ENCODE peak calls at places on chromosome 16, in seven cellular contexts. C is A549, F is HepG2, M is HCT116, K is K562, B is SK-N-SH, H is GM12878. U is an unnamed sample. For H3K4me1, the result is how much of the 10 kb centered on the place peaks cover.

GRCh38 chr16:49953090-49953489 is 71.9 kb upstream of the CNEP1R1 start:
- DNase-seq in C (no peak), F (no peak), M (no peak), K (no peak), B (no peak), H (no peak), U (no peak)

GRCh38 chr16:31409433-31409832 is 16.3 kb downstream of the ITGAD start:
- DNase-seq in C (no peak), F (no peak), M (peak), K (no peak), B (no peak), H (no peak), U (no peak)

GRCh38 chr16:17053536-17054160 is 417.1 kb downstream of the XYLT1 start:
- DNase-seq in C (no peak), F (no peak), M (no peak), K (no peak), B (no peak), H (no peak), U (peak)

GRCh38 chr16:79658301-79659001 is 57.9 kb upstream of the MAF start:
- DNase-seq in C (peak), F (peak), M (no peak), K (no peak), B (no peak), H (no peak), U (no peak)

GRCh38 chr16:31074814-31075183 is 577 bp downstream of the ZNF646 start:
- DNase-seq in C (no peak), F (no peak), M (no peak), K (no peak), B (no peak), H (no peak), U (no peak)

GRCh38 chr16:88477631-88478030 is 24.6 kb downstream of the ZFPM1 start:
- DNase-seq in C (no peak), F (no peak), M (no peak), K (no peak), B (no peak), H (no peak), U (no peak)

GRCh38 chr16:10871157-10871991 is 5.6 kb upstream of the CIITA start:
- DNase-seq in C (no peak), F (peak), M (peak), K (no peak), B (no peak), H (peak), U (no peak)

GRCh38 chr16:325375-326155 is 27.0 kb downstream of the AXIN1 start:
- DNase-seq in C (no peak), F (no peak), M (no peak), K (no peak), B (no peak), H (no peak), U (no peak)

GRCh38 chr16:70805787-70806186 is 4.8 kb upstream of the VAC14 start:
- DNase-seq in C (no peak), F (no peak), M (no peak), K (no peak), B (no peak), H (no peak), U (no peak)

GRCh38 chr16:75197522-75198134 is 9.3 kb downstream of the CTRB2 start:
- DNase-seq in C (no peak), F (no peak), M (no peak), K (no peak), B (peak), H (no peak), U (peak)

GRCh38 chr16:67805718-67806427 is 487 bp downstream of the RANBP10 start:
- DNase-seq in C (no peak), F (no peak), M (no peak), K (no peak), B (no peak), H (no peak), U (peak)

GRCh38 chr16:66085651-66086050 is 280.8 kb upstream of the CDH5 start:
- DNase-seq in C (no peak), F (no peak), M (no peak), K (no peak), B (no peak), H (no peak), U (no peak)

GRCh38 chr16:52455549-52456277 is 91.2 kb downstream of the TOX3 start:
- DNase-seq in C (no peak), F (no peak), M (no peak), K (no peak), B (no peak), H (no peak), U (no peak)

GRCh38 chr16:29877266-29877961 is 14.4 kb upstream of the CDIPT start:
- DNase-seq in C (peak), F (no peak), M (peak), K (peak), B (peak), H (peak), U (peak)

GRCh38 chr16:76926042-76926441 is 264.9 kb upstream of the MON1B start:
- DNase-seq in C (no peak), F (no peak), M (no peak), K (no peak), B (no peak), H (no peak), U (no peak)

GRCh38 chr16:48231675-48232214 is 12.4 kb upstream of the LONP2 start:
- DNase-seq in C (peak), F (peak), M (peak), K (no peak), B (peak), H (no peak), U (peak)

GRCh38 chr16:65121870-65122723 is at the start of gene CDH11:
- DNase-seq in C (no peak), F (no peak), M (no peak), K (no peak), B (peak), H (no peak), U (peak)

GRCh38 chr16:27450836-27451341 is 48.9 kb downstream of the IL21R start:
- DNase-seq in C (no peak), F (no peak), M (no peak), K (no peak), B (no peak), H (peak), U (no peak)

GRCh38 chr16:72530434-72530833 is 358.5 kb upstream of the PMFBP1 start:
- DNase-seq in C (no peak), F (no peak), M (peak), K (no peak), B (no peak), H (no peak), U (peak)

GRCh38 chr16:13463619-13464018 is 456.3 kb upstream of the ERCC4 start:
- DNase-seq in C (no peak), F (no peak), M (no peak), K (no peak), B (no peak), H (no peak), U (no peak)

GRCh38 chr16:30761427-30761927 is 385 bp downstream of the CFAP119 start:
- DNase-seq in C (no peak), F (no peak), M (no peak), K (peak), B (peak), H (no peak), U (peak)

GRCh38 chr16:9090101-9090959 is 1.1 kb upstream of the HAPSTR1 start:
- DNase-seq in C (no peak), F (no peak), M (no peak), K (peak), B (peak), H (no peak), U (peak)

GRCh38 chr16:64455275-64455674 is 666.6 kb downstream of the CDH11 start:
- DNase-seq in C (no peak), F (no peak), M (no peak), K (no peak), B (no peak), H (no peak), U (no peak)

GRCh38 chr16:66911112-66911511 is 7.6 kb downstream of the CDH16 start:
- DNase-seq in C (no peak), F (no peak), M (no peak), K (no peak), B (no peak), H (no peak), U (no peak)

GRCh38 chr16:69182730-69183416 is 4.1 kb upstream of the SNTB2 start:
- DNase-seq in C (no peak), F (no peak), M (no peak), K (no peak), B (no peak), H (no peak), U (no peak)

GRCh38 chr16:25108054-25108453 is 3.5 kb upstream of the LCMT1 start:
- DNase-seq in C (no peak), F (peak), M (no peak), K (no peak), B (peak), H (no peak), U (peak)

GRCh38 chr16:50719401-50720337 is 22.2 kb upstream of the CYLD start:
- DNase-seq in C (no peak), F (peak), M (no peak), K (no peak), B (no peak), H (no peak), U (peak)

GRCh38 chr16:50606431-50607050 is 58.3 kb downstream of the NKD1 start:
- DNase-seq in C (no peak), F (no peak), M (no peak), K (no peak), B (no peak), H (no peak), U (no peak)

GRCh38 chr16:12319464-12320030 is 343.0 kb downstream of the SNX29 start:
- DNase-seq in C (no peak), F (no peak), M (no peak), K (no peak), B (no peak), H (no peak), U (peak)

GRCh38 chr16:4862639-4863038 is 15.4 kb downstream of the UBN1 start:
- DNase-seq in C (no peak), F (no peak), M (no peak), K (no peak), B (no peak), H (no peak), U (no peak)

GRCh38 chr16:67301080-67301757 is 21.9 kb downstream of the PLEKHG4 start:
- DNase-seq in C (no peak), F (no peak), M (no peak), K (no peak), B (no peak), H (no peak), U (no peak)

GRCh38 chr16:53945996-53946395 is 242.0 kb downstream of the FTO start:
- DNase-seq in C (peak), F (peak), M (peak), K (peak), B (peak), H (no peak), U (peak)

GRCh38 chr16:88194397-88195020 is 188.2 kb upstream of the ZNF469 start:
- DNase-seq in C (no peak), F (peak), M (no peak), K (no peak), B (peak), H (no peak), U (peak)

GRCh38 chr16:66619534-66620418 is 15.3 kb downstream of the CMTM3 start:
- DNase-seq in C (no peak), F (no peak), M (no peak), K (no peak), B (no peak), H (no peak), U (no peak)

GRCh38 chr16:29653436-29653835 is 9.6 kb upstream of the SPN start:
- DNase-seq in C (no peak), F (no peak), M (no peak), K (no peak), B (no peak), H (no peak), U (no peak)

GRCh38 chr16:1188781-1189189 is 35.9 kb downstream of the CACNA1H start:
- DNase-seq in C (no peak), F (no peak), M (no peak), K (peak), B (no peak), H (no peak), U (peak)

GRCh38 chr16:89330177-89330856 is 112.8 kb downstream of the ZNF778 start:
- DNase-seq in C (peak), F (peak), M (peak), K (peak), B (no peak), H (no peak), U (peak)

GRCh38 chr16:89157778-89158177 is 13.8 kb upstream of the CDH15 start:
- DNase-seq in C (no peak), F (no peak), M (no peak), K (no peak), B (no peak), H (no peak), U (no peak)

GRCh38 chr16:83990492-83990891 is 22.4 kb downstream of the NECAB2 start:
- DNase-seq in C (no peak), F (no peak), M (no peak), K (no peak), B (no peak), H (no peak), U (no peak)

GRCh38 chr16:83994087-83994486 is 26.0 kb downstream of the NECAB2 start:
- DNase-seq in C (peak), F (peak), M (peak), K (no peak), B (no peak), H (no peak), U (no peak)

GRCh38 chr16:83995756-83996155 is 27.7 kb downstream of the NECAB2 start:
- DNase-seq in C (no peak), F (no peak), M (peak), K (peak), B (no peak), H (no peak), U (peak)

GRCh38 chr16:83994703-83995102 is 26.7 kb downstream of the NECAB2 start:
- DNase-seq in C (no peak), F (no peak), M (no peak), K (no peak), B (no peak), H (no peak), U (no peak)

DNA sequence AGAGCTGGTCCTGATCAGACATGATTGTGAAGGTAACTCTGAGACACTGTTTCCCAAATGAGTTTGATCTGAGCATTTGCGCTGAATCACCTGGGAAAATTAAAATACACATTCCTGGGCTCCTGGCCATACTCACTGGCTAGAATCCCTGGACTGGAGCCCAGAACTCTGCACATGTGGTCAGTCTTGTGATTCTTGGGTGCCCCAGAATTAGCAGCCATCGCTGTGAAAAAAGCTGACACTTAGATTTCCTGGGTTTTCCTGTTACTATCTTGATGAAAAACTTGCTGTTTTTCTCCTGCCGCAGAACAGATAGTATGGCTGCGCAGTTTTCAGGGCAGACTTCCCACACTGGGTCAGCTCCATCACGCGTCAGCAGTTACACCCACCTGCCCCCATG is 24.6 kb downstream of the NECAB2 start:
- DNase-seq in C (no peak), F (no peak), M (no peak), K (no peak), B (no peak), H (no peak), U (no peak)
- TF ChIP-seq REST in C (no peak), F (no peak), M (no peak), K (no peak), B (no peak), H (no peak), U (no peak)

GRCh38 chr16:57966986-57967385 is 3.9 kb downstream of the CNGB1 start:
- DNase-seq in C (no peak), F (no peak), M (no peak), K (no peak), B (no peak), H (no peak), U (no peak)
- H3K4me2 ChIP-seq in C (no peak), F (no peak), M (no peak), K (no peak), B (no peak), H (no peak), U (no peak)

GRCh38 chr16:3702082-3702481 is 15.2 kb downstream of the TRAP1 start:
- DNase-seq in C (no peak), F (peak), M (no peak), K (no peak), B (no peak), H (no peak), U (no peak)
- H3K4me1 ChIP-seq in C (under half), F (under half), M (under half), K (under half), B (under half), H (under half), U (under half)

GRCh38 chr16:78428193-78428592 is 328.7 kb downstream of the WWOX start:
- DNase-seq in C (no peak), F (no peak), M (no peak), K (peak), B (no peak), H (no peak), U (no peak)

GRCh38 chr16:78431701-78432100 is 332.2 kb downstream of the WWOX start:
- DNase-seq in C (no peak), F (no peak), M (no peak), K (no peak), B (no peak), H (no peak), U (no peak)

GRCh38 chr16:78430281-78430680 is 330.8 kb downstream of the WWOX start:
- DNase-seq in C (no peak), F (no peak), M (no peak), K (no peak), B (no peak), H (no peak), U (no peak)

GRCh38 chr16:78421244-78421661 is 321.8 kb downstream of the WWOX start:
- DNase-seq in C (no peak), F (no peak), M (no peak), K (no peak), B (no peak), H (no peak), U (peak)

DNA sequence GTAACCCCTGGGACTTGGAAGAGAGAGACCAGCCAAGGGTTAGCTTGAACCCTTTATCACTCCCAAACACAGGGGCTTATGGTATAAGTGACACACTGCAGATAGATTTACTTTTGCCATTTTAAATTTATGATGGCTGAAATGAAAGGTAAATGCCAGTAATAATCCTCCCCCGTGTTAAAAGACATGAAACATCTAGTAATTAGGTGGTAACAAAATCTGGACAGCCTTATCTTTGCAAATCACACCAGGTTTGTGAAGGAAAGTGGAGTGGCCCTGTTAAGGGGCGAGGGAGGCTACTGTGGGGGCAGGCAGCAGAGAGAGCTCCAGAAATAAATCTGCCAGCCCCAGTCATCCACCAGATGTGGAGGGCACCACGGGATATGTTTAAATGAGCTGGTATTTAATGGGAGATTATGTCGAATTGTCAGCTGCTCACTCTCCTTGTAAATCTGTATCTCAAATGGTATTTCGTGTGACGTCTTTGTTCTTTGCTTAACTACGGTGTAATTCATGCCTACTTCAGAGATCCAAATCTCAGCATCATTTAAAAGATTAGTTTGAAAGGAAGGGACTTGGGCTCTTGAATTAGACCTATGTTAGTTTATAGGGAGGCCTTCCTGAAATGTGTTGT is 326.6 kb downstream of the WWOX start:
- DNase-seq in C (no peak), F (no peak), M (no peak), K (no peak), B (peak), H (no peak), U (no peak)
- TF ChIP-seq REST in C (no peak), F (no peak), M (no peak), K (no peak), B (no peak), H (no peak), U (no peak)

DNA sequence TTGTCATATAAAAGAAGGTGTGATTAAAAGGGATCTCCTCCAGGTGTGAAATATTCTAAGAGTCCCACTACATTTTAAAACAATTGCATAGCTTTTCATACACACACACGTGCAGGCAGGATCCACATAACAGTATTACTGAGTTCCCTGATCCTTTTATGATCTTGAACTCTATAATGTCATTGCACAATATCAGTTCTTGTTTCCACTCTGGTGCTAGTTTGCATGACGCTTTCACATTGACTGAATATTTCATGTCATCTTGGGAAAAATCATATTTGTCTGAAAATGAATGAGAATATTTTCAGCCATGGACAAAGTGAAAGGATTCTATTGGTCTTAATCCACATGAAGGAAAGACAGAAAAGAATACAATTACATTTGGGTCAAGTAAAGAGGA is 703.8 kb downstream of the CDH8 start:
- DNase-seq in C (no peak), F (no peak), M (no peak), K (no peak), B (no peak), H (no peak), U (no peak)
- H3K4me2 ChIP-seq in C (no peak), F (no peak), M (no peak), K (no peak), B (no peak), H (no peak), U (no peak)

DNA sequence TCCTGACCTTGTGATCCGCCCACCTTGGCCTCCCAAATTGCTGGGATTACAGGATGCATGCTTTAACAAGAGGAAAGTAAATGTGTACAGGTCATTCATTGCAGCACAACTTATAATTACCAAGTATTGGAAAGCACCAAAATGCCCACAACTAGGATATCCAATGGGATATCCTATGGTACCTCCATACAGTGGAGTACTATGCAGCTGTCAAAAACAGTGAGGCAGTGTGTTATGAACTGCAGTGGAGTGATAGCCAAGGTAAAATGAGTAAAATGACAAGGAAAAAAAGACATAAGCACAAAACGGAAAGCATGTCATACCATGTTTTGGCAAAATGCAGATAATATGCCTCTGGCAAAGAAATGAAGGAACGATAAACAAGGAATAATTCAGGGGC is 87.6 kb downstream of the FOXL1 start:
- DNase-seq in C (no peak), F (no peak), M (no peak), K (no peak), B (no peak), H (no peak), U (no peak)
- H3K4me1 ChIP-seq in C (under half), F (under half), M (half or more), K (under half), B (under half), H (under half), U (under half)